ENCODE peak calls at places on chromosomes 2 and 18, in ten cellular contexts. A is AG04450, M is neural progenitor cell, R is psoas muscle, G is thoracic aorta, U is endothelial cell of umbilical vein, S is OCI-LY7, V is AG10803, Y is cardiac fibroblast, K is astrocyte of the cerebellum. T is an unnamed sample.

GRCh38 chr2:29033656-29034055 is 40.7 kb downstream of the PCARE start:
- DNase-seq in V (no peak), Y (peak; percentile 20), A (no peak), U (no peak), R (no peak), M (no peak), S (no peak), K (no peak), G (no peak), T (no peak)

GRCh38 chr2:164722604-164723338 is 101.5 kb upstream of the GRB14 start:
- DNase-seq in A (no peak), R (no peak), V (no peak), G (no peak), S (no peak), U (peak; percentile 18), K (no peak), Y (peak; percentile 44), M (no peak), T (no peak)

GRCh38 chr2:241808701-241809382 is at the start of gene NEU4:
- DNase-seq in R (peak; percentile 71), V (no peak), M (peak; percentile 62), A (no peak), U (no peak), K (no peak), Y (peak; percentile 8), S (no peak), G (no peak), T (no peak)

GRCh38 chr2:556494-556893 is 120.7 kb downstream of the TMEM18 start:
- DNase-seq in K (no peak), U (no peak), R (no peak), G (no peak), V (no peak), A (no peak), M (no peak), Y (no peak), S (no peak), T (no peak)

GRCh38 chr2:74168739-74169138 is 9.9 kb downstream of the MOB1A start:
- DNase-seq in K (no peak), A (no peak), S (no peak), V (no peak), U (no peak), G (no peak), Y (no peak), M (no peak), R (no peak), T (no peak)

GRCh38 chr18:4658804-4659203 is 203.7 kb upstream of the DLGAP1 start:
- DNase-seq in U (no peak), M (no peak), S (peak; percentile 32), Y (no peak), V (no peak), K (no peak), G (no peak), R (no peak), A (no peak), T (no peak)

GRCh38 chr18:76562286-76562840 is 67.3 kb upstream of the ZNF516 start:
- DNase-seq in R (no peak), G (no peak), A (no peak), M (no peak), V (no peak), S (no peak), U (no peak), Y (no peak), K (no peak), T (no peak)

GRCh38 chr2:216286616-216287231 is 85.6 kb downstream of the MARCHF4 start:
- DNase-seq in Y (peak; percentile 33), S (no peak), R (no peak), M (no peak), G (no peak), A (no peak), U (no peak), K (no peak), V (no peak), T (no peak)

GRCh38 chr18:40056085-40056484 is 1898.9 kb upstream of the PIK3C3 start:
- DNase-seq in G (no peak), S (no peak), M (no peak), K (no peak), R (peak; percentile 53), V (no peak), A (no peak), Y (no peak), U (no peak), T (no peak)

GRCh38 chr18:40102903-40103302 is 1852.1 kb upstream of the PIK3C3 start:
- DNase-seq in R (no peak), M (no peak), A (no peak), G (no peak), U (no peak), Y (no peak), S (no peak), K (no peak), V (no peak), T (no peak)

GRCh38 chr2:157223624-157224205 is 33.8 kb upstream of the GALNT5 start:
- DNase-seq in Y (no peak), S (no peak), A (no peak), U (no peak), V (no peak), K (no peak), R (no peak), M (no peak), G (no peak), T (no peak)

GRCh38 chr18:6256521-6256920 is 158.2 kb downstream of the L3MBTL4 start:
- DNase-seq in U (no peak), G (no peak), S (no peak), V (no peak), R (no peak), A (no peak), K (no peak), M (no peak), Y (no peak), T (peak; percentile 6)

GRCh38 chr2:230863442-230864121 is 1.2 kb upstream of the ITM2C start:
- DNase-seq in G (no peak), M (no peak), U (no peak), V (no peak), R (no peak), K (no peak), Y (no peak), A (no peak), S (no peak), T (no peak)

DNA sequence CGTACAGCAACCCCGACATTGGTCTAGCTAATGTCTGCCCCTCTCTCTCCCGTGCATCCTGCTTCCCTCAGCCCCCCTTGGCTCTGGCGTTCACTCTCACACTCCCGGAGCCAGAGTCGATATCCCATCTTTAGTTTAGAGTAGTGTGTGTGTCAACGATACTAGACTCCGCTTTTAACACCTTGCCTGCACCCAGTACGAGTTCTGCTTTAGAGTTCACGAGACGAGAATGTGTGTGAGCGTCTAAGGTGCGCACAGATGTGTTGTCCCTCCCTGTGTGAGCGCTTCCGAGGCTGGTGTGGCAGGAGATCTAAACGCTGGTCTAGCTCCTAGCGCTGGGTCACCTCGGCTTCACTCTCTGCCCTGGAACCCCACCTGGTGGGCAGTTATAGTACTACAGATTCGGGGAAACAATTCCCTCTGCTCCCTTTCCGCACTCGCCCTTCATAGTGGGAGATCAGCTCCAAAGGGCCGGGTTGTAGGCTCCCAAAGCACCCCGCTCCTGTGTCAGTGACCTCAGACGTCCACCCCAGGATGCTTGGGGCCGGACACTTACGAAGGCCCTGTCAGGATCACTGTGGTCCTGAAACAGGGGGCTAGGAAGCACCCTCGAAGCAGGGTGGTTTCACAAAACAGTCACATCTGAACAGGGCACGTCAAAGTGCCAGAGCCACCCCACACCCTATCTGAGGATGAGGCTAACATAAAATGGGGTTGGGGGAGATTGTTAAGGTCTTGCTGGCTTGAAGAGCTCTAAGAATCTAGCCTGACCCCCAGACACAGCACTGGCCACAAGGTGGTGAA is 2.7 kb upstream of the CYP26B1 start:
- DNase-seq in V (peak; percentile 66), A (peak; percentile 29), M (peak; percentile 88), Y (peak; percentile 82), S (peak; percentile 40), K (peak; percentile 60), G (no peak), R (peak; percentile 83), U (peak; percentile 77), T (peak; percentile 91)
- TF ChIP-seq CTCF in V (peak; percentile 85), A (peak; percentile 79), M (peak; percentile 76), Y (peak; percentile 76), S (peak; percentile 79), K (peak; percentile 67), G (peak; percentile 93), R (peak; percentile 88), U (peak; percentile 66), T (peak; percentile 85)

DNA sequence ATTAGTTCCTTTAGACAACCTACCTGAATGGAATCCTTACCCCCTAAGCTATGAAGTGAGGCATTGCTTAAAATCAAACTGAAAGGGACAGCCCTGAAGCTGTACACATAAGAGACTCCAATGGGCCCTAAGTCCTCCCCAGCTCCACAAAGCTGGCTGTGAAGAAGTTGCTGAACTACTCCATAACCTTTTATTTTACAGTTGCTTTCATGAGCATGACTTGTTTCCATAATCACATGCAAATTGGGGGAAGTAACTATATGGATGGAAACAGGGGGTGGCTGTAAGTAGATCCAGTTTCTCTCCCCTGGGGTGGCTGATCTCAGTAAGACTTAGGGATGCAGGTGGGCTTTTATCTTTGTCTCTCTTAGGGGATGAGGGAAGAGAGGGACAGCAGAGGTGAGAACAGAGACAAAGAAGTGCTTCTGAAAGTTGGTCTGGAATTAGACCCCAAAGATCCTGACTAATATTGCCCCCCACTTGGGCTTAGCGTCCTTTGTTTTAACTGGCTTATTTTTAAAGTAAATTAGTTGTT is 5.5 kb downstream of the FZD5 start:
- DNase-seq in S (no peak), M (peak; percentile 41), R (no peak), A (no peak), Y (no peak), K (no peak), V (no peak), U (no peak), G (no peak), T (no peak)
- H3K4me3 ChIP-seq in S (no peak overlapping the region), M (peak overlapping the region; percentile 100), R (no peak overlapping the region), A (no peak overlapping the region), Y (no peak overlapping the region), K (no peak overlapping the region), V (no peak overlapping the region), U (no peak overlapping the region), G (no peak overlapping the region), T (no peak overlapping the region)

GRCh38 chr18:13813271-13813849 is 10.6 kb upstream of the MC5R start:
- DNase-seq in R (no peak), Y (peak; percentile 70), S (peak; percentile 64), K (peak; percentile 36), M (peak; percentile 78), A (no peak), V (peak; percentile 54), U (peak; percentile 74), G (no peak), T (peak; percentile 52)
- TF ChIP-seq CTCF in R (peak; percentile 82), Y (peak; percentile 86), S (peak; percentile 93), K (peak; percentile 95), M (peak; percentile 94), A (peak; percentile 86), V (peak; percentile 91), U (peak; percentile 80), G (peak; percentile 65), T (peak; percentile 60)

DNA sequence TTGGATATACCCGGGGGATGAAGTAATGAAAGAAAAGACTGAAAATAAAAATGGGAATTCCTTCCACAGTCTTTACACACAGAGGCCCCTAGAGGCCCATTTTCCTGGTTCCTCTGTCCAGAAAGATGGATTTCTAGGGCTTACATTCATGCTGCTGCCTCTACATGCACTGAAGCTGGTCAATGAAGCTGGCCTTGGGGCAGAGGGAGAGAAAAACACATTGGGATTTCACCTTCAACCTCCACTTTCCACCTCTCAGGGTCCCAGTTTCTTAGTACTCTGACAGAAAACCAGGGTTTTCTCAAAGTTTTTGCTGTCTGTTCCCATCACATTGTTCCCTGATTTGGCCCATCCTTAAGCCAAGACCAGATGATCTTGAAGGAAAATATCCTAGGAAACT is 154.6 kb upstream of the ZSWIM2 start:
- DNase-seq in A (no peak), Y (no peak), G (no peak), U (no peak), R (no peak), S (no peak), K (no peak), M (no peak), V (no peak), T (no peak)
- H3K4me3 ChIP-seq in A (peak overlapping the region; percentile 37), Y (peak overlapping the region; percentile 6), G (peak overlapping the region; percentile 59), U (no peak overlapping the region), R (peak overlapping the region; percentile 34), S (no peak overlapping the region), K (peak overlapping the region; percentile 6), M (no peak overlapping the region), V (peak overlapping the region; percentile 28), T (peak overlapping the region; percentile 31)

T was measured in tibial nerve.